ENCODE peak calls at places on chromosomes 2 and 18, in seven cellular contexts. Q, E, H, K, I, W and F are unnamed samples.

GRCh38 chr2:238093181-238094140 is 6.7 kb upstream of the ESPNL start:
- DNase-seq in Q (no peak), E (peak), H (peak), K (no peak), I (no peak), W (no peak), F (no peak)

GRCh38 chr2:171482308-171482707 is 40.0 kb upstream of the CYBRD1 start:
- DNase-seq in Q (no peak), E (no peak), H (no peak), K (no peak), I (no peak), W (no peak), F (no peak)

GRCh38 chr2:74704216-74704615 is 50.2 kb downstream of the SEMA4F start:
- DNase-seq in Q (no peak), E (no peak), H (no peak), K (no peak), I (no peak), W (no peak), F (no peak)

GRCh38 chr18:8501044-8501443 is 108.2 kb upstream of the RAB12 start:
- DNase-seq in Q (no peak), E (no peak), H (no peak), K (no peak), I (no peak), W (no peak), F (no peak)

GRCh38 chr18:31241900-31242409 is 76.0 kb upstream of the DSG1 start:
- DNase-seq in Q (peak), E (no peak), H (peak), K (peak), I (no peak), W (no peak), F (peak)

GRCh38 chr2:187079901-187080300 is 230.9 kb upstream of the ZSWIM2 start:
- DNase-seq in Q (no peak), E (no peak), H (no peak), K (peak), I (no peak), W (no peak), F (no peak)

GRCh38 chr2:25700221-25700660 is 26.9 kb upstream of the DTNB start:
- DNase-seq in Q (peak), E (no peak), H (peak), K (peak), I (peak), W (peak), F (peak)

GRCh38 chr2:46643493-46643892 is 164.1 kb downstream of the TMEM247 start:
- DNase-seq in Q (no peak), E (no peak), H (no peak), K (no peak), I (no peak), W (no peak), F (peak)

GRCh38 chr2:18299423-18300212 is 260.8 kb downstream of the RDH14 start:
- DNase-seq in Q (no peak), E (no peak), H (no peak), K (peak), I (peak), W (peak), F (no peak)

GRCh38 chr2:27123302-27124150 is at the start of gene ABHD1:
- DNase-seq in Q (no peak), E (peak), H (peak), K (peak), I (peak), W (peak), F (peak)

DNA sequence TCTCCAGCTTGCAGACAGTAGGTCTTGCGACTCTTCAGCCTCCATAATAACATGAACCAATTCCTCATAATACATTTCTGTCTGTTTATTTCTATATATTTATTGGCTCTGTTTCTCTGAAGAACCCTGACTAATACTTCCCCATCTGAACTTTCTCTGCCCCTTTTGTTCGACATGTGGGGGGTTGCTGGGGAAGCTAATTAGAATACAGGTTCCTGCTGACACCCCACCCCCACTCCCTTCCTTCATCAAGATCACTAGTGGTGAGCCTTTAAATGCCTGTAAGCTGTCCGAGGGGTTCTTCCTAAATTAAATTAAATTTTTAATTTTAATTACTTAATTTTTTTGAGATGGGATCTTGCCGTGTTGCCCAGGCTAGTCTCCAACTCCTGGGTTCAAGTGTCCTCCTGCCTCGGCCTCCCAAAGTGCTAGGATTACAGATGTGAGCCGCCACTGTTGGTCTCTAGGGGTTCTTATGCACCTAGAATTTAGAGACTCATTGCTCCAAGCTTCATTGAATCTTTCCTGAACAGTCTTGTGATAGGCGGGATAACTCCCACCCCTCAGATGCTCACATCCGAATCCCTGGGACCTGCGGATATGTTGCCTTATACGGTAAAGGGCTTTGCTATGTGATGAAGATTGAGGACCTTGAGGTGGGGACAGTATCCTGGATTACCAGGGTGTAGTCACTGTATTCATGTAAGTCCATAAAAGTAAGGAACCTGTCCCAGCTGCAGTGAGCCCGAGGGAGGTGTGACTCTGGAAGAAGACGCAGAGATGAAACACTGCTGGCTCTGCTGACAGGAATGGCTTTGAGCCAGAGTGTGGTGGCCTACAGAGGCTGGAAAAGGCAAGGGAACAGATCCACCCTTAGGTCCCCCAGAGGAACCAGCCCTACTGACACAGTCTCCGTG is 26.2 kb downstream of the HPCAL1 start:
- DNase-seq in Q (no peak), E (no peak), H (no peak), K (no peak), I (peak), W (no peak), F (no peak)
- H3K27ac ChIP-seq in Q (peak), E (no peak), H (peak), K (no peak), I (peak), W (no peak), F (no peak)

GRCh38 chr2:230889911-230890601 is 25.3 kb downstream of the ITM2C start:
- DNase-seq in Q (no peak), E (peak), H (no peak), K (no peak), I (no peak), W (no peak), F (no peak)

GRCh38 chr2:230891108-230891507 is 26.4 kb downstream of the ITM2C start:
- DNase-seq in Q (no peak), E (peak), H (no peak), K (peak), I (no peak), W (peak), F (no peak)

GRCh38 chr2:230891509-230891908 is 26.8 kb downstream of the ITM2C start:
- DNase-seq in Q (no peak), E (peak), H (no peak), K (no peak), I (no peak), W (no peak), F (no peak)

GRCh38 chr2:230888824-230889400 is 24.2 kb downstream of the ITM2C start:
- DNase-seq in Q (no peak), E (peak), H (no peak), K (no peak), I (no peak), W (no peak), F (no peak)

DNA sequence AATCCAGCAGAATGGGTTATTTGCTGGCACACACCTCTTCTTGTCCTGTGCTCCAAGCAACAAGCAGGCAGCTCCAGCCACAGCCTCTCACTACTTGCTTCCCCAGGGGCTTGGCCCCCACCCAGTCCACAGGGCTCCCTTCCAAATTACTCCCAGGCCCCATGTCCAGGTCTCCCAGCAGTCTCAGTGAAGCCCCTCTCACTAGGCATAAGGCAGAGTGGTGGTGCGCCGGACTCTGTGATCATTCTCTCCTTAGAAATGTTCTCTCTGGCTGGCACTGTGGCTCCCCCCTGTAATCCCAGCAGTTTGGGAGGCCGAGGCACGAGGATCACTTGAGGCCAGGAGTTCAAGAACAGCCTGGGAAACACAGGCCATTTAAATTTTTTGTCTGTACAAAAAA is 26.0 kb downstream of the ITM2C start:
- DNase-seq in Q (no peak), E (peak), H (no peak), K (no peak), I (no peak), W (no peak), F (no peak)
- H3K4me3 ChIP-seq in Q (no peak), E (no peak), H (no peak), K (no peak), I (no peak), W (no peak), F (no peak)

DNA sequence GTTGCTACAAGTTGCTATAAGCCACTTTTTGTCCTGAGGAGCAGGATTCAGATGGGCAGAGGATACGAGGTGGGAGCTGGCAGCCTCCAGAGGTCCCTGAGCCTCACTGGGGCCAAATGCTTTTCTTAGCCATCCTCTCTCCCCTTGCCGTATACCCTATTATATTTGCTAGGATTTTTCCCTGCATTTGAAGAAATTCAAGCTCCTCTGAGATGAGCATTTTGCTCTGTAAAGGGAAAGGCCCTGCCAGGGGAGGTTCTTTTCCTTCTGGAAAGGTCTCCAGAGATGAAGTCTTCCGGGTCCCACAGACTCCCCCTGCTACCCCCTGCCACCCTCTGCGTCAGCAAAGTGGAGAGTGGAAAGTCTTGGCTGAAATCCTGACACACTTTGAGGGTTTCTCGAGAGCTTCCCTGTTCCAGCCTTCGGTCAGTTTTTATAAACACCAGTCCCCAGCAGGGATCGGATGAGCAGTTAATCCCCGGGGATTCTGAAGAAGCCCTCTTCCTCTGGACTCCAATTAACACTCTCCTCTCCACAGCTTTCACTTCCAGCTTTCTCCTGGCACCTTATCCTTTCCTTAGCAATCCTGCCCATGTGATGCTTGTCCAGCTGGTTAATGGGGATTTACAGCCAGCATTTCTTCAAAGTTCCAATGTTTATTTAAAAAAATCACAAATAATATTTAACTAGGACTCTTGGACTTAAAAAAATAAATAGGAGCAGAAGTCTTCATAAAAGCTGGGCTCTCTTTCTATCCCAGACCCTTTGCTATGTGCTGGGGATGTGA is 13.1 kb downstream of the CYRIA start:
- DNase-seq in Q (no peak), E (no peak), H (no peak), K (peak), I (no peak), W (no peak), F (no peak)
- H3K9ac ChIP-seq in Q (no peak), E (no peak), H (no peak), K (no peak), I (no peak), W (no peak), F (no peak)

GRCh38 chr18:57589162-57589561 is 2.7 kb upstream of the FECH start:
- DNase-seq in Q (no peak), E (no peak), H (no peak), K (no peak), I (no peak), W (no peak), F (no peak)

GRCh38 chr18:57585846-57586242 is 658 bp downstream of the FECH start:
- DNase-seq in Q (no peak), E (no peak), H (no peak), K (peak), I (no peak), W (no peak), F (no peak)

GRCh38 chr18:57587262-57587661 is 760 bp upstream of the FECH start:
- DNase-seq in Q (no peak), E (no peak), H (no peak), K (no peak), I (no peak), W (no peak), F (no peak)

GRCh38 chr18:57585421-57585820 is 1.1 kb downstream of the FECH start:
- DNase-seq in Q (no peak), E (no peak), H (peak), K (peak), I (no peak), W (peak), F (no peak)

DNA sequence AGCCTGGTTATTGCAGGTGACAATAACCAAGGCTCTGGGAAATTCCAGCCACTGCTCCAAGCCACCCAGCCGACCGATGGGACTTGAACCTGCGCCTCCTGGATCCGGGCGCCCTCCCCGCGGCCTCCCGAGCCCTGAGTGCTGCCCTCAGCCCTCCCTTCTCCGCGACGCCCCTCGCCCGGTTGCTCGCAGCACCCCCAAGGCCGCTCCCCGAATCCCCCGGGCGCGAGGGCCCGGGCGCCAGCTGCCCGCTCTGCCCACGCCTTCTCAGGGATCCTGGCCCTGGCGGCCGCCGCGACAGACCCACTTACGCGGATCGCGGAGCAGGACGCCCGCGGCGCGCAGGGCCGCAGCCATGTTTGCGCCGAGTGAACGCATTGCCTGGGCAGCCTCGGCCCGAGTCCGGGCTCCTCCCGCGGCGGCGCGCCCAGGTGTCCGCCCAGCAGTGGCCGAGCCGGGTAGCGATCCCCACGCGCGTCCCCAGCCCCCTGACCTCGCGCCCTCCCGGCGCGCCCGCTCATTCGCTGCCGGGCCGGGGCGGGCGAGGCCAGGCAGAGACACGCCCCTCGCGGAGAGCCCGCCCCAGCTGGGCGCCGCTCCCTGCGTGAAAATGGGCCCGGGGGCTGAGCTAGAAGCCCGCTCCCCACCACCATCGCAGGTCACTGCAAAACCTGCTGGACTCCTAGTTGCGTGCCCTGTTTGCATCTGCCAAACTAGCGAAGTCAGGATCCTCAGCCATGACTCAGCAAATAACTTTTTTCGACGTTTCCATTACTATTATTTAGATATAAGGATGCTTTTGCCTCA is at the start of gene FECH:
- DNase-seq in Q (peak), E (peak), H (peak), K (peak), I (peak), W (peak), F (peak)
- H3K27ac ChIP-seq in Q (peak), E (peak), H (peak), K (peak), I (peak), W (peak), F (no peak)

GRCh38 chr2:62143696-62144095 is 52.2 kb upstream of the B3GNT2 start:
- DNase-seq in Q (no peak), E (no peak), H (no peak), K (no peak), I (no peak), W (no peak), F (no peak)

GRCh38 chr2:62145478-62146100 is 50.3 kb upstream of the B3GNT2 start:
- DNase-seq in Q (no peak), E (no peak), H (no peak), K (no peak), I (no peak), W (no peak), F (peak)

GRCh38 chr2:62140785-62141740 is 54.9 kb upstream of the B3GNT2 start:
- DNase-seq in Q (no peak), E (no peak), H (no peak), K (no peak), I (no peak), W (no peak), F (no peak)

GRCh38 chr2:62144689-62145477 is 51.0 kb upstream of the B3GNT2 start:
- DNase-seq in Q (no peak), E (no peak), H (no peak), K (no peak), I (no peak), W (no peak), F (peak)

DNA sequence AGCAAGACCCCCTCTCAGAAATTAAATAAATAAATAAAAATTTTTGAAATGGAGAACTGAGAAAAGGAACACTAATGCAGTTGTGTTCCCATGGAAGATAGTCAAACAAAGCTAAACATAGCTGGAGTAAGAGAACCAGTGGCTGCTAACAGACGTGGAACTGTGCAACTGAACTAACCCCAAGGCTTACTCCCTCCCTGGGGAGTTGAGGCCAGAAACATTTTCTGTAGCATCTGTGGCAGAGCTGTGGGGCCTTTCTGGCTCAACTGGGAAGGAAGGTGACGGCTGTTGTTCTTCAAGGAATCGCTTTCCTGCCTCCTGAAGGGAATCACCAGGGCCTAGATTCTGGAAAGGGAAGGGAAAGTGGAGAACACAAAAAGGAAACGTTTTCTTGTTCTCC is 53.9 kb upstream of the B3GNT2 start:
- DNase-seq in Q (no peak), E (no peak), H (no peak), K (no peak), I (no peak), W (no peak), F (no peak)
- H3K4me3 ChIP-seq in Q (no peak), E (no peak), H (no peak), K (no peak), I (no peak), W (no peak), F (no peak)

GRCh38 chr2:28668106-28668814 is 83.4 kb upstream of the PPP1CB start:
- DNase-seq in Q (no peak), E (no peak), H (no peak), K (no peak), I (no peak), W (no peak), F (no peak)
- H3K9ac ChIP-seq in Q (no peak), E (no peak), H (no peak), K (no peak), I (no peak), W (no peak), F (no peak)

GRCh38 chr2:195821566-195821932 is 164.5 kb downstream of the SLC39A10 start:
- DNase-seq in Q (no peak), E (no peak), H (no peak), K (no peak), I (no peak), W (no peak), F (no peak)

GRCh38 chr2:195818521-195818920 is 161.5 kb downstream of the SLC39A10 start:
- DNase-seq in Q (no peak), E (no peak), H (no peak), K (peak), I (peak), W (peak), F (no peak)

GRCh38 chr2:195820373-195820772 is 163.3 kb downstream of the SLC39A10 start:
- DNase-seq in Q (peak), E (no peak), H (no peak), K (peak), I (peak), W (peak), F (no peak)

GRCh38 chr2:195819276-195819675 is 162.2 kb downstream of the SLC39A10 start:
- DNase-seq in Q (no peak), E (no peak), H (no peak), K (no peak), I (no peak), W (peak), F (no peak)

GRCh38 chr2:195820867-195821565 is 164.0 kb downstream of the SLC39A10 start:
- DNase-seq in Q (no peak), E (no peak), H (no peak), K (no peak), I (no peak), W (peak), F (no peak)
- H3K27ac ChIP-seq in Q (no peak), E (no peak), H (no peak), K (no peak), I (no peak), W (peak), F (no peak)

GRCh38 chr2:108145551-108145950 is 94.2 kb upstream of the SULT1C3 start:
- DNase-seq in Q (no peak), E (no peak), H (no peak), K (peak), I (no peak), W (peak), F (no peak)
- H3K4me3 ChIP-seq in Q (no peak), E (no peak), H (no peak), K (no peak), I (no peak), W (no peak), F (no peak)

DNA sequence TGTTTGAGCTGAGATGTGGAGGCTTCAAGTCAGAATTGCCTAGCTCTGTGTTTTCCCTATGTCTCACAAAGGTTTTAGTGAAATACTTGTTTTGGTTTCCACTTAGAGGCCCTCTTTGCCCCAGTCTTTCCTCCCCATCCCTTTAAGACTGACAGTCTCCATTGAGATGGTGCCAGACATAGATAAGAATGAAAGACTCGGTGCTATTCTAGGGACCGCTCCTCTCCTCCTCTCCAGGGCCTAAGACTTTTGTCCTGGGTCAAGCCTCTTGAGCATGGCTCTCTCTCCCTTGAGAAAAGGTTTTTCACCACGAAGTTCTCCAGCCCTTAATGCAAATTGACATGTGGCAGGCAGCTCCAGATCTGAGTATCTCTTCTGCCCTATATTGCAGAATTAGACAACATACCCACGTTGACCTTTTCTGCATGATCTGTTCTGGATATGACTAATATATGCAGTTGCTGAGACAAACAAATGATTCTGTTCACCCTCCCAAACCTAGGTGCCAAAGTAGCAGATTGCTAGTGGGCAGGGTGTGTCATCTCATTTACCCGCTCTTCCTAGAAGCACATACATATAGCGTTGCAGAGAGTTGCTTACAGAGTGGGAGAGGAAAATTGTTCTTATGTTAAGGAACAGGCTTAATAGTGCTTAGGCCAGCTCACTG is 47.5 kb upstream of the ACSL3 start:
- DNase-seq in Q (no peak), E (no peak), H (no peak), K (no peak), I (no peak), W (peak), F (no peak)
- H3K9ac ChIP-seq in Q (no peak), E (no peak), H (no peak), K (no peak), I (no peak), W (no peak), F (no peak)